ENCODE peak calls at places on chromosomes 4 and X, in six cellular contexts. U is BJ; N is tibial nerve; T is CD4-positive, alpha-beta T cell; C is MM.1S; P is aorta. G is an unnamed sample. For H3K27me3, the result is how much of the 10 kb centered on the place peaks cover.

GRCh38 chr4:37445023-37445422 is 200.5 kb downstream of the NWD2 start:
- DNase-seq in U (no peak), N (no peak), T (no peak), C (no peak), P (no peak), G (no peak)

GRCh38 chr4:114378306-114378903 is 220.2 kb upstream of the UGT8 start:
- DNase-seq in U (no peak), N (no peak), T (no peak), C (no peak), P (no peak), G (no peak)

GRCh38 chr4:53119685-53120084 is 246.2 kb downstream of the SCFD2 start:
- DNase-seq in U (no peak), N (no peak), T (no peak), C (no peak), P (no peak), G (no peak)

GRCh38 chrX:44435047-44435446 is 91.6 kb upstream of the EFHC2 start:
- DNase-seq in U (no peak), N (no peak), T (no peak), C (no peak), P (no peak), G (no peak)

GRCh38 chr4:89868999-89869589 is 25.6 kb upstream of the MMRN1 start:
- DNase-seq in U (no peak), N (no peak), T (no peak), C (peak), P (no peak), G (no peak)

GRCh38 chr4:73436674-73437557 is 895 bp downstream of the AFP start:
- DNase-seq in U (no peak), N (no peak), T (no peak), C (no peak), P (no peak), G (no peak)

GRCh38 chr4:17082186-17082585 is 183.7 kb upstream of the LDB2 start:
- DNase-seq in U (peak), N (no peak), T (no peak), C (no peak), P (no peak), G (no peak)

GRCh38 chr4:118180776-118181175 is 146.5 kb downstream of the NDST3 start:
- DNase-seq in U (no peak), N (no peak), T (no peak), C (no peak), P (no peak), G (no peak)

GRCh38 chr4:150244600-150244999 is 166.4 kb downstream of the DCLK2 start:
- DNase-seq in U (no peak), N (no peak), T (no peak), C (no peak), P (no peak), G (no peak)

GRCh38 chrX:154313147-154313546 is 17.6 kb downstream of the TKTL1 start:
- DNase-seq in U (no peak), N (no peak), T (no peak), C (no peak), P (no peak), G (no peak)

GRCh38 chrX:46831620-46832327 is 5.1 kb upstream of the RP2 start:
- DNase-seq in U (no peak), N (no peak), T (no peak), C (no peak), P (no peak), G (no peak)

DNA sequence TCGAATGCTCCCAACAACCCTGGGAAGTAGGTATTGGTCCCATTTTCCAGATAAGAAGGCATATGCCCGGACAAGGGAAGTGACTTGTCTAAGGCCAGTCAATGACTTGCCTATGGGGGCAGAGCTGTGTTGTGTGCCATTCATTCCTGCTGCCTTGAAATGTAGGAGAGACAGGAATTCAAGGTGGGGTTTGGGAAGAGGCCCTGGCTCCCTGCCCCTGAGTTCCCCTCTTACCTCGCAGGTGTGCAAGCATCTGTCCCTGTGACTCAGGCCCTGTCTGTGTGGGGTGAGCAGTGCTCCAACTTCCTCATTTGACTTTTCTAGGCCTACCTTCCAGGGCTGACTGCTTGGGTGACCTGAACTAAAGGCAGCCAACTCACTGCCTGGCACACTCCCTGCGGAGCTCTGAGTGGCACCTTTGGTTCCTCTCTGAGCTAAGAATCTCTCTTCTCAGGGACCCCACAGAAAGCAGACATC is 5.1 kb downstream of the EFNB1 start:
- DNase-seq in U (no peak), N (no peak), T (no peak), C (no peak), P (no peak), G (no peak)
- H3K27me3 ChIP-seq in U (under half), N (under half), T (under half), C (under half), P (under half), G (under half)

DNA sequence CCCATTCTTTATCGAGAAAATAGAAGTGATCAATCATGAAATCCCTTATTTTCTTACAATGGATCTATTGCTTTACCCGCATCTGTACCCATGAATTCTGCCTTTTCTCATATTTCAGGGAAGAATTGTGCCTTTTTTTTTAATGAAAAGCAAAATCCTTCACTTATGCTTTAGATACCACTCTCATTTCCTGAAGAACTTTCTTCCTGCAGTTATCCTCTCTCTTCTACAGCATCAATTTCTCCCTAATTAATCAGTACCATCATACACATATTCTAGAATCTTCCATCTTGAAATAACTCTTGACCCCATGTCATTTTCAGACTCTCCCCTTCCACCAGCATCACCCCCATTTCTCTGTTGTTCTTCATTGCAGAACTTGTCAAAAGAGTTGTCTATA is 26.6 kb downstream of the ARL9 start:
- DNase-seq in U (no peak), N (no peak), T (no peak), C (no peak), P (no peak), G (no peak)
- H3K27me3 ChIP-seq in U (under half), N (under half), T (under half), C (under half), P (under half), G (under half)

GRCh38 chr4:8586671-8587468 is 5.7 kb upstream of the CPZ start:
- DNase-seq in U (no peak), N (no peak), T (no peak), C (peak), P (no peak), G (peak)
- H3K27me3 ChIP-seq in U (under half), N (under half), T (under half), C (half or more), P (under half), G (under half)

GRCh38 chrX:73823473-73824004 is 260.5 kb downstream of the CHIC1 start:
- DNase-seq in U (no peak), N (no peak), T (no peak), C (no peak), P (no peak), G (no peak)

GRCh38 chrX:73821921-73822559 is 259.0 kb downstream of the CHIC1 start:
- DNase-seq in U (no peak), N (no peak), T (no peak), C (no peak), P (no peak), G (no peak)

GRCh38 chrX:73826996-73827395 is 264.0 kb downstream of the CHIC1 start:
- DNase-seq in U (no peak), N (no peak), T (no peak), C (no peak), P (no peak), G (no peak)

GRCh38 chrX:73825569-73825968 is 262.6 kb downstream of the CHIC1 start:
- DNase-seq in U (no peak), N (no peak), T (no peak), C (no peak), P (no peak), G (no peak)

DNA sequence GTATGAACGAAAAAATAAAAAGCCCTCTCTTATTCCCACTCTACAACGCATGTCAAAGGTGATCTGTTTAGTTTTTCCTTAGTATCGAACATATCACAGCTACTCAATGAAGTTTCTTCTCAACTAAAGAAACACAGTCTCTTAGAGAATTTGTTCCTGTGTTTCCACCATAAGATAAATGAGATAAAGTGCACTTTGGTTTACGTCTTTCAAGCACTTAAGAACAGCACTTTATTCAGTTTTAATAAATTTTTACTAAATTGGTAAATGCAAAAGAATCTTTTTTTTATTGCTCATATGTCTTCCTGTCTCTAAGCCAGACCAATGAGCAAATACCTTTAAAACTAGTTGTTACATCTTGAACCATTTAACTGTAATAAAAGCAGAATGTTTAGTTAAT is 259.8 kb downstream of the CHIC1 start:
- DNase-seq in U (no peak), N (no peak), T (no peak), C (no peak), P (no peak), G (no peak)
- H3K27me3 ChIP-seq in U (under half), N (under half), T (under half), C (under half), P (under half), G (under half)

DNA sequence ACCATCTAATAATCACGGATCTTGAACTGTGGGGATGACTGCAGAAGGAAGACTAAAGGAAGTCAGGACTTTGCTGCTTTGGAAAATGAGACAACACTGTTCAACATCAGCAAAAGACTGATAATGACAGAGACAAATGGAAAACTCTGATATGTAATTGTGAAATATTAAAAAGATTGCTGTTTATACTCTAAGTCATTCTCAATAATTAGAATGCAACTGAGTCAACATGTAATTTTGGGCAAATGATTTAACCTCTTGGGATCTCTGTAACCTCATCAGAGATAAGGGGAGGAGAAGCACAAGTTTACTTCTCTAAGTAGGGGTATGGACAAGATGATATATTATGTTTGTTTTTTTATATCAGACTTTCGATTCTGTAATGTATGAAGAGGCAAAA is 121.9 kb downstream of the GASK1B start:
- DNase-seq in U (no peak), N (no peak), T (no peak), C (no peak), P (no peak), G (no peak)
- H3K27me3 ChIP-seq in U (under half), N (under half), T (under half), C (under half), P (under half), G (under half)

GRCh38 chrX:115232933-115233496 is 881 bp downstream of the LRCH2 start:
- DNase-seq in U (no peak), N (no peak), T (no peak), C (no peak), P (no peak), G (no peak)
- H3K27me3 ChIP-seq in U (under half), N (under half), T (under half), C (under half), P (under half), G (under half)

GRCh38 chrX:14015941-14016340 is 13.8 kb downstream of the GEMIN8 start:
- DNase-seq in U (no peak), N (no peak), T (no peak), C (no peak), P (no peak), G (no peak)

GRCh38 chrX:14015294-14015693 is 14.4 kb downstream of the GEMIN8 start:
- DNase-seq in U (no peak), N (no peak), T (no peak), C (no peak), P (no peak), G (no peak)

GRCh38 chrX:14010566-14010965 is 19.1 kb downstream of the GEMIN8 start:
- DNase-seq in U (no peak), N (no peak), T (no peak), C (no peak), P (no peak), G (no peak)

GRCh38 chrX:14014526-14014925 is 15.2 kb downstream of the GEMIN8 start:
- DNase-seq in U (no peak), N (no peak), T (no peak), C (no peak), P (no peak), G (no peak)

GRCh38 chrX:14013074-14013473 is 16.6 kb downstream of the GEMIN8 start:
- DNase-seq in U (no peak), N (no peak), T (no peak), C (no peak), P (no peak), G (no peak)
- H3K27me3 ChIP-seq in U (under half), N (under half), T (under half), C (under half), P (under half), G (under half)

DNA sequence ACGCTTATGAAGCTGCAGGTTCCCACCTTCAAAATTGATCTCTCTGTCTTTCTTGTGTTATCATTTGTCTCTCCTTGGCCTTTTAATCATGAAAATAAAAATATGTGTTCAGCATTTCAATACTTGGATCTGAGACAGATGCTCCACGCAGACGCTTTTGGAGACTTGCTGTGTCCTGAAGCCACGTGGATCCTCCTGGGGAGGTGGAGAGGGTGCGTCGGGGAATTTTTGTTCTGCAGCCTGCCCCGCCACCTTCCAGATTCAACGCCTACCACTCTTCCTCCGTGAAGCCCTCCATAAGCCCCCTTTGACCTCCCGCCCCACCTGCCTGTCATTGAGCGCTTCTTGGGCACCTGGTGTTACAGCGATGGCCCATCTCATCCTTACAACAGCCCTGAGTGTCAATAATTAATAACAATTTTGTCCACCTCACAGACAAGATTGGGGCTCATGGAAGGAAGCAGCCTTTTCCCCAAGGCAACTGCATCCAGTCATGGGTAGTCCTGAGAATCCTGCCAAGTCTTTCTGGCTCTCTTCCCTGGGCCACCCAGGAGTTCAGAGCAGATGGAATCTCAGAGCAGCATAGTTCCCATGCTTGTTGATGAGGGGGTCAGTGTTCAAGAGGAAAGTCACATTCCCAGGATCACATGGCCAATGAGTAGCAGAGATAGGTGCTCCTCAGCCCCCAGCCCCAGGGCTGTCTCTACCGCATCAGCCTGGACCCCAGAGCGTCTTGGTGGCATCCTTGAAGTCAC is 172.6 kb upstream of the PSAPL1 start:
- DNase-seq in U (no peak), N (peak), T (no peak), C (no peak), P (no peak), G (no peak)
- H3K27me3 ChIP-seq in U (under half), N (under half), T (under half), C (half or more), P (under half), G (under half)